ENCODE peak calls at places on chromosome 20, in seven cellular contexts. E, O, J, N, F, P and A are unnamed samples.

GRCh38 chr20:20364747-20365558 is 3.0 kb upstream of the INSM1 start:
- DNase-seq in F (no peak), N (no peak), J (no peak), E (no peak), P (peak), O (no peak), A (no peak)

GRCh38 chr20:53959849-53960585 is 110.4 kb downstream of the BCAS1 start:
- DNase-seq in F (no peak), P (no peak), N (no peak), J (no peak), E (no peak), O (no peak), A (no peak)

GRCh38 chr20:63529861-63530787 is 7.1 kb downstream of the PTK6 start:
- DNase-seq in O (no peak), J (no peak), P (peak), E (no peak), N (no peak), F (no peak), A (peak)

GRCh38 chr20:31678389-31679356 is 41.0 kb downstream of the COX4I2 start:
- DNase-seq in F (no peak), O (no peak), P (no peak), N (no peak), E (no peak), J (no peak), A (no peak)

GRCh38 chr20:33372993-33373441 is 28.3 kb downstream of the CDK5RAP1 start:
- DNase-seq in N (peak), E (no peak), F (no peak), O (no peak), J (no peak), P (no peak), A (no peak)

GRCh38 chr20:45469336-45470261 is at the start of gene WFDC2:
- DNase-seq in F (no peak), O (no peak), N (no peak), J (no peak), E (no peak), P (no peak), A (no peak)

GRCh38 chr20:3696200-3696599 is 14.4 kb upstream of the ADAM33 start:
- DNase-seq in O (no peak), N (no peak), E (no peak), J (peak), P (no peak), F (no peak), A (no peak)

GRCh38 chr20:63290677-63291472 is 2.1 kb upstream of the COL20A1 start:
- DNase-seq in F (peak), N (no peak), J (peak), E (no peak), O (peak), P (peak), A (no peak)

GRCh38 chr20:44010162-44010704 is 95.6 kb downstream of the TOX2 start:
- DNase-seq in P (no peak), E (no peak), O (no peak), J (no peak), F (no peak), N (peak), A (no peak)

GRCh38 chr20:21505810-21506530 is 7.9 kb downstream of the NKX2-2 start:
- DNase-seq in P (no peak), E (no peak), J (no peak), F (peak), O (peak), N (no peak), A (no peak)

GRCh38 chr20:20594171-20594530 is 118.3 kb downstream of the RALGAPA2 start:
- DNase-seq in P (no peak), O (peak), N (no peak), F (no peak), E (no peak), J (peak), A (no peak)

GRCh38 chr20:32775240-32775991 is 13.2 kb downstream of the DNMT3B start:
- DNase-seq in J (no peak), N (no peak), O (no peak), P (no peak), F (no peak), E (no peak), A (no peak)